ENCODE peak calls at places on chromosomes 12 and 14, in nine cellular contexts. S is left ventricle myocardium inferior, G is fibroblast of lung, T is right lobe of liver, Y is GM12878, O is HCT116, W is body of pancreas, I is mucosa of descending colon, X is upper lobe of right lung. M is an unnamed sample.
A peak's percentile ranks its signal among the peaks of the same experiment; 100 is the strongest.

GRCh38 chr12:40378721-40379120 is 153.9 kb downstream of the LRRK2 start:
- DNase-seq in S (no peak), G (no peak), T (no peak), Y (no peak), O (no peak), W (no peak), I (no peak), X (no peak), M (no peak)

GRCh38 chr12:105445261-105446015 is 114.9 kb downstream of the C12orf75 start:
- DNase-seq in S (no peak), G (peak; percentile 90), T (no peak), Y (no peak), O (no peak), W (no peak), I (no peak), X (no peak), M (no peak)

GRCh38 chr12:92503977-92504966 is 198.5 kb upstream of the PLEKHG7 start:
- DNase-seq in S (peak; percentile 33), G (no peak), T (peak; percentile 87), Y (no peak), O (no peak), W (peak; percentile 79), I (peak; percentile 35), X (no peak), M (no peak)

GRCh38 chr12:50639721-50640120 is 124.2 kb upstream of the ATF1 start:
- DNase-seq in S (no peak), G (no peak), T (no peak), Y (no peak), O (no peak), W (no peak), I (no peak), X (no peak), M (no peak)

GRCh38 chr14:45177081-45177480 is 41.4 kb downstream of the FANCM start:
- DNase-seq in S (no peak), G (peak; percentile 72), T (no peak), Y (no peak), O (no peak), W (no peak), I (no peak), X (no peak), M (no peak)

GRCh38 chr14:77761205-77761931 is 412 bp upstream of the SNW1 start:
- DNase-seq in S (peak; percentile 32), G (peak; percentile 92), T (no peak), Y (peak; percentile 84), O (no peak), W (peak; percentile 41), I (peak; percentile 40), X (no peak), M (no peak)

GRCh38 chr14:55536208-55536708 is 43.7 kb upstream of the KTN1 start:
- DNase-seq in S (no peak), G (peak; percentile 25), T (no peak), Y (no peak), O (no peak), W (no peak), I (no peak), X (no peak), M (no peak)

GRCh38 chr14:36264107-36264506 is 56.3 kb downstream of the MBIP start:
- DNase-seq in S (no peak), G (no peak), T (no peak), Y (no peak), O (no peak), W (no peak), I (no peak), X (no peak), M (no peak)

GRCh38 chr12:16246264-16246663 is 31.2 kb downstream of the SLC15A5 start:
- DNase-seq in S (no peak), G (no peak), T (no peak), Y (no peak), O (no peak), W (no peak), I (no peak), X (no peak), M (no peak)

GRCh38 chr12:54558759-54559158 is 9.4 kb downstream of the PDE1B start:
- DNase-seq in S (no peak), G (no peak), T (no peak), Y (no peak), O (no peak), W (no peak), I (no peak), X (no peak), M (no peak)

GRCh38 chr14:38721822-38722431 is 381.1 kb downstream of the SEC23A start:
- DNase-seq in S (peak; percentile 21), G (peak; percentile 34), T (no peak), Y (peak; percentile 4), O (peak; percentile 40), W (peak; percentile 84), I (peak; percentile 93), X (no peak), M (no peak)

GRCh38 chr12:106709068-106709511 is 65.4 kb upstream of the RIC8B start:
- DNase-seq in S (no peak), G (no peak), T (no peak), Y (no peak), O (no peak), W (no peak), I (no peak), X (no peak), M (no peak)

GRCh38 chr12:120346031-120346430 is 18.5 kb upstream of the PLA2G1B start:
- DNase-seq in S (no peak), G (no peak), T (no peak), Y (no peak), O (no peak), W (no peak), I (no peak), X (no peak), M (no peak)

GRCh38 chr14:44107156-44107555 is 399.9 kb downstream of the FSCB start:
- DNase-seq in S (no peak), G (no peak), T (no peak), Y (no peak), O (no peak), W (no peak), I (no peak), X (no peak), M (no peak)

GRCh38 chr14:44109041-44109440 is 398.0 kb downstream of the FSCB start:
- DNase-seq in S (no peak), G (no peak), T (no peak), Y (no peak), O (no peak), W (no peak), I (no peak), X (no peak), M (no peak)

GRCh38 chr14:44108601-44109000 is 398.5 kb downstream of the FSCB start:
- DNase-seq in S (no peak), G (no peak), T (no peak), Y (no peak), O (no peak), W (no peak), I (no peak), X (no peak), M (no peak)

GRCh38 chr14:44113769-44114730 is 393.0 kb downstream of the FSCB start:
- DNase-seq in S (no peak), G (no peak), T (no peak), Y (no peak), O (no peak), W (no peak), I (no peak), X (no peak), M (no peak)

DNA sequence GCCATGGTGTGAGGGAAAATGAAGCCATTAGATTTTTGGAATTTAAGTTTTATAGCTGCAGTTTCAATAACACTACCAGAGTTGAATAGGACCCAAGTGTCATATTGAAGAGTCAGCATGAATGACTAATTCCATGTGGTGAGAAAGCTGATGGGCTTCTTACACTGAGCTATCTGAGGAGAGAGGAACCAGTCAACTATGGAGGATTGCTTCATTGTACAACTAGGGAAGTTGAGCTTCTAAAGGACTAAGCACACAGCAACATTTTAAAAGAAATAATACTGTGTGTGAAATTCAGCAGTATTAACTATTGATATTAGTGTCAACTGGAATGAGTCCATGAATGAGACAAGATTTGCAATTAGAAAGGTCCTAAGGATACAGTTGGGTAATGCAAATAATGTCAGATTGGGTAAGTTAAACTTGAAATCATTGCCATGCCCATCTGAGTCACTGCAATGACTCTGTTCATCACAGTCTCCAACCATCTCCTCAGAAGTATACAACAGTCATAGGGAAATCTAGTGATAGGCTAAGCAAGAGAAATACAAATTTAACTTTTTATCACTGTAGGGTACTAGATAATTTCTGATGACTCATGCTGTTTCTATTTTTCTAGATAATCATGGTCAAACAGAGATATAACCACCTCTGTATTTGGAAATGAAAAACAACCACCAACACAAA is 394.2 kb downstream of the FSCB start:
- DNase-seq in S (no peak), G (no peak), T (no peak), Y (no peak), O (no peak), W (no peak), I (no peak), X (no peak), M (no peak)
- H3K9me3 ChIP-seq in S (peaks cover 29% of the 10 kb centered on the region), G (no peaks in the 10 kb centered on the region), T (no peaks in the 10 kb centered on the region), Y (no peaks in the 10 kb centered on the region), O (peaks cover 4% of the 10 kb centered on the region), W (no peaks in the 10 kb centered on the region), I (no peaks in the 10 kb centered on the region), X (no peaks in the 10 kb centered on the region), M (no peaks in the 10 kb centered on the region)

GRCh38 chr14:53260286-53260685 is 107.2 kb upstream of the DDHD1 start:
- DNase-seq in S (no peak), G (no peak), T (no peak), Y (no peak), O (no peak), W (no peak), I (no peak), X (no peak), M (no peak)
- H3K9me3 ChIP-seq in S (peaks cover 35% of the 10 kb centered on the region), G (no peaks in the 10 kb centered on the region), T (no peaks in the 10 kb centered on the region), Y (no peaks in the 10 kb centered on the region), O (no peaks in the 10 kb centered on the region), W (no peaks in the 10 kb centered on the region), I (peaks cover 8% of the 10 kb centered on the region), X (no peaks in the 10 kb centered on the region), M (no peaks in the 10 kb centered on the region)

GRCh38 chr12:14605401-14605989 is 37.8 kb upstream of the PLBD1 start:
- DNase-seq in S (no peak), G (no peak), T (no peak), Y (no peak), O (no peak), W (no peak), I (no peak), X (no peak), M (no peak)
- H3K9me3 ChIP-seq in S (peaks cover 76% of the 10 kb centered on the region), G (no peaks in the 10 kb centered on the region), T (no peaks in the 10 kb centered on the region), Y (peaks cover 4% of the 10 kb centered on the region), O (no peaks in the 10 kb centered on the region), W (no peaks in the 10 kb centered on the region), I (peaks cover 40% of the 10 kb centered on the region), X (peaks cover 15% of the 10 kb centered on the region), M (peaks cover 4% of the 10 kb centered on the region)

GRCh38 chr12:5694759-5695409 is 250.2 kb downstream of the ANO2 start:
- DNase-seq in S (no peak), G (peak; percentile 61), T (no peak), Y (no peak), O (peak; percentile 3), W (no peak), I (no peak), X (no peak), M (no peak)

GRCh38 chr12:5690240-5690639 is 254.8 kb downstream of the ANO2 start:
- DNase-seq in S (no peak), G (no peak), T (no peak), Y (no peak), O (no peak), W (no peak), I (no peak), X (no peak), M (no peak)

GRCh38 chr12:5689773-5690172 is 255.3 kb downstream of the ANO2 start:
- DNase-seq in S (no peak), G (no peak), T (no peak), Y (no peak), O (peak; percentile 6), W (no peak), I (no peak), X (no peak), M (no peak)

GRCh38 chr12:5691943-5692342 is 253.1 kb downstream of the ANO2 start:
- DNase-seq in S (peak; percentile 28), G (no peak), T (no peak), Y (no peak), O (no peak), W (no peak), I (no peak), X (no peak), M (no peak)

GRCh38 chr12:5692850-5693249 is 252.2 kb downstream of the ANO2 start:
- DNase-seq in S (no peak), G (no peak), T (no peak), Y (no peak), O (no peak), W (no peak), I (no peak), X (no peak), M (no peak)
- H3K9me3 ChIP-seq in S (peaks cover 6% of the 10 kb centered on the region), G (no peaks in the 10 kb centered on the region), T (no peaks in the 10 kb centered on the region), Y (no peaks in the 10 kb centered on the region), O (no peaks in the 10 kb centered on the region), W (no peaks in the 10 kb centered on the region), I (peaks cover 2% of the 10 kb centered on the region), X (no peaks in the 10 kb centered on the region), M (no peaks in the 10 kb centered on the region)